ENCODE peak calls at places on chromosomes 7 and 10, in six cellular contexts. One of them, this sample, is unnamed.

GRCh38 chr7:107874605-107875446 is 16.2 kb upstream of the DLD start:
- DNase-seq in prostate gland: peak
- DNase-seq in small intestine: peak
- DNase-seq in AG04449: no peak
- DNase-seq in CD8-positive, alpha-beta T cell: peak
- DNase-seq in CD8-positive, alpha-beta memory T cell: peak
- DNase-seq in this sample: peak

GRCh38 chr10:63213489-63213888 is 80.4 kb downstream of the NRBF2 start:
- DNase-seq in prostate gland: no peak
- DNase-seq in small intestine: no peak
- DNase-seq in AG04449: no peak
- DNase-seq in CD8-positive, alpha-beta memory T cell: no peak
- DNase-seq in CD8-positive, alpha-beta T cell: no peak
- DNase-seq in this sample: no peak

GRCh38 chr7:3998060-3998459 is 684.0 kb upstream of the FOXK1 start:
- DNase-seq in prostate gland: no peak
- DNase-seq in AG04449: no peak
- DNase-seq in CD8-positive, alpha-beta memory T cell: no peak
- DNase-seq in small intestine: no peak
- DNase-seq in CD8-positive, alpha-beta T cell: no peak
- DNase-seq in this sample: no peak

GRCh38 chr7:34823650-34824258 is 165.7 kb downstream of the NPSR1 start:
- DNase-seq in CD8-positive, alpha-beta memory T cell: peak
- DNase-seq in CD8-positive, alpha-beta T cell: peak
- DNase-seq in AG04449: no peak
- DNase-seq in prostate gland: peak
- DNase-seq in small intestine: peak
- DNase-seq in this sample: peak

GRCh38 chr10:132932461-132933307 is 9.7 kb downstream of the CFAP46 start:
- DNase-seq in CD8-positive, alpha-beta memory T cell: no peak
- DNase-seq in AG04449: no peak
- DNase-seq in prostate gland: no peak
- DNase-seq in small intestine: no peak
- DNase-seq in CD8-positive, alpha-beta T cell: no peak
- DNase-seq in this sample: no peak

GRCh38 chr7:44306608-44307007 is 18.8 kb downstream of the CAMK2B start:
- DNase-seq in AG04449: no peak
- DNase-seq in small intestine: no peak
- DNase-seq in CD8-positive, alpha-beta memory T cell: no peak
- DNase-seq in CD8-positive, alpha-beta T cell: no peak
- DNase-seq in prostate gland: no peak
- DNase-seq in this sample: peak

GRCh38 chr7:152661479-152661878 is 14.5 kb downstream of the XRCC2 start:
- DNase-seq in CD8-positive, alpha-beta T cell: no peak
- DNase-seq in AG04449: no peak
- DNase-seq in small intestine: no peak
- DNase-seq in prostate gland: no peak
- DNase-seq in CD8-positive, alpha-beta memory T cell: no peak
- DNase-seq in this sample: no peak

GRCh38 chr7:13920053-13920697 is 69.3 kb downstream of the ETV1 start:
- DNase-seq in CD8-positive, alpha-beta memory T cell: no peak
- DNase-seq in AG04449: peak
- DNase-seq in small intestine: peak
- DNase-seq in CD8-positive, alpha-beta T cell: no peak
- DNase-seq in prostate gland: peak
- DNase-seq in this sample: no peak

GRCh38 chr10:59098811-59099452 is 77.5 kb upstream of the PHYHIPL start:
- DNase-seq in CD8-positive, alpha-beta T cell: no peak
- DNase-seq in prostate gland: no peak
- DNase-seq in CD8-positive, alpha-beta memory T cell: no peak
- DNase-seq in small intestine: no peak
- DNase-seq in AG04449: no peak
- DNase-seq in this sample: no peak

GRCh38 chr7:30731619-30732018 is 20.3 kb upstream of the INMT start:
- DNase-seq in CD8-positive, alpha-beta memory T cell: no peak
- DNase-seq in small intestine: no peak
- DNase-seq in AG04449: no peak
- DNase-seq in CD8-positive, alpha-beta T cell: no peak
- DNase-seq in prostate gland: no peak
- DNase-seq in this sample: no peak

GRCh38 chr10:67606572-67606971 is 89.4 kb downstream of the CTNNA3 start:
- DNase-seq in CD8-positive, alpha-beta T cell: no peak
- DNase-seq in CD8-positive, alpha-beta memory T cell: no peak
- DNase-seq in AG04449: peak
- DNase-seq in prostate gland: no peak
- DNase-seq in small intestine: no peak
- DNase-seq in this sample: no peak

GRCh38 chr7:143299840-143300239 is 11.7 kb downstream of the CASP2 start:
- DNase-seq in small intestine: peak
- DNase-seq in prostate gland: no peak
- DNase-seq in CD8-positive, alpha-beta memory T cell: peak
- DNase-seq in AG04449: no peak
- DNase-seq in CD8-positive, alpha-beta T cell: peak
- DNase-seq in this sample: no peak

GRCh38 chr10:34644245-34644644 is 170.9 kb downstream of the PARD3 start:
- DNase-seq in AG04449: no peak
- DNase-seq in CD8-positive, alpha-beta T cell: no peak
- DNase-seq in CD8-positive, alpha-beta memory T cell: no peak
- DNase-seq in small intestine: no peak
- DNase-seq in prostate gland: no peak
- DNase-seq in this sample: no peak

GRCh38 chr7:106283831-106284515 is 810 bp downstream of the NAMPT start:
- DNase-seq in CD8-positive, alpha-beta T cell: peak
- DNase-seq in prostate gland: peak
- DNase-seq in CD8-positive, alpha-beta memory T cell: peak
- DNase-seq in AG04449: no peak
- DNase-seq in small intestine: peak
- DNase-seq in this sample: peak

GRCh38 chr7:137890449-137890916 is 43.7 kb upstream of the DGKI start:
- DNase-seq in CD8-positive, alpha-beta T cell: no peak
- DNase-seq in AG04449: no peak
- DNase-seq in small intestine: no peak
- DNase-seq in prostate gland: no peak
- DNase-seq in CD8-positive, alpha-beta memory T cell: no peak
- DNase-seq in this sample: no peak

DNA sequence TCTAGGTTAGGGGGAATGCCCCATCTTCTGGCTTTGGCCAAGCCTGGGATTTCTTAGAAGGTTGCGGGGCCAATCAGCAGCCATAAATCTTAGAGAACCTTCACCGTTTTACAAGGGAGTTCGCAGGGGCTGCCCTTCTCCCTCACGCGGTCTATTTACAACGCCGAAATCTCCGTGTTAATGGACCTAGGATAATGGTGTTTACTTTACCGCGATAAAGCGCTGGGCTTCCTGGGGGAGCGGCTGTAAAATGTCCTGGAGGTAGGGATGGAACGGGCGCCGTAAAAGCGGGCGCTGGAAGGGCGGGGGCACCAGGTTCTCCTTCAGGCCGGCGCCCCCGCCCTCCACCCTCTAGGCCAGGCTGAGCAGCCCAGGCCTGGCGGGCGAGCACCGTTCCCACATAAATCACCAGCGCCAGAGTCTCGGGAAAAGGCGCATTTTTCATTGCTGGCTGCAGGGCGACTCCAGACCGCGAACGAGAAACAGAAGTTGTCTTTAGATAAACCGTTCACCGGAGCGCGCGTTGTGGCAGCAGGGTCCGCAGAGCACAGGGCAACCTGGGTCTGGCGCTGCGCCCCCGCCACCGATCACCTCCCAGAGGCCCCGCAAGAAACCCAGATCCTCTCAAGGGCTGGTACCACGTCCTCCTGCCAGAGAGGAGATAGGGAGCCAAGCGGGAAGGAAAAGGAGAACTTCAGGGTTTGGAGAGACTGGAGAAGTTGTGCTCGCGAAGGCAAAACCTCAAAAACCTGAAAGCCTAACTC is 12.5 kb upstream of the NKX2-3 start:
- DNase-seq in prostate gland: no peak
- DNase-seq in AG04449: no peak
- DNase-seq in small intestine: no peak
- DNase-seq in CD8-positive, alpha-beta T cell: no peak
- DNase-seq in CD8-positive, alpha-beta memory T cell: no peak
- DNase-seq in this sample: no peak
- H3K4me3 ChIP-seq in prostate gland: no peak
- H3K4me3 ChIP-seq in AG04449: no peak
- H3K4me3 ChIP-seq in small intestine: no peak
- H3K4me3 ChIP-seq in CD8-positive, alpha-beta T cell: no peak
- H3K4me3 ChIP-seq in CD8-positive, alpha-beta memory T cell: no peak
- H3K4me3 ChIP-seq in this sample: no peak

DNA sequence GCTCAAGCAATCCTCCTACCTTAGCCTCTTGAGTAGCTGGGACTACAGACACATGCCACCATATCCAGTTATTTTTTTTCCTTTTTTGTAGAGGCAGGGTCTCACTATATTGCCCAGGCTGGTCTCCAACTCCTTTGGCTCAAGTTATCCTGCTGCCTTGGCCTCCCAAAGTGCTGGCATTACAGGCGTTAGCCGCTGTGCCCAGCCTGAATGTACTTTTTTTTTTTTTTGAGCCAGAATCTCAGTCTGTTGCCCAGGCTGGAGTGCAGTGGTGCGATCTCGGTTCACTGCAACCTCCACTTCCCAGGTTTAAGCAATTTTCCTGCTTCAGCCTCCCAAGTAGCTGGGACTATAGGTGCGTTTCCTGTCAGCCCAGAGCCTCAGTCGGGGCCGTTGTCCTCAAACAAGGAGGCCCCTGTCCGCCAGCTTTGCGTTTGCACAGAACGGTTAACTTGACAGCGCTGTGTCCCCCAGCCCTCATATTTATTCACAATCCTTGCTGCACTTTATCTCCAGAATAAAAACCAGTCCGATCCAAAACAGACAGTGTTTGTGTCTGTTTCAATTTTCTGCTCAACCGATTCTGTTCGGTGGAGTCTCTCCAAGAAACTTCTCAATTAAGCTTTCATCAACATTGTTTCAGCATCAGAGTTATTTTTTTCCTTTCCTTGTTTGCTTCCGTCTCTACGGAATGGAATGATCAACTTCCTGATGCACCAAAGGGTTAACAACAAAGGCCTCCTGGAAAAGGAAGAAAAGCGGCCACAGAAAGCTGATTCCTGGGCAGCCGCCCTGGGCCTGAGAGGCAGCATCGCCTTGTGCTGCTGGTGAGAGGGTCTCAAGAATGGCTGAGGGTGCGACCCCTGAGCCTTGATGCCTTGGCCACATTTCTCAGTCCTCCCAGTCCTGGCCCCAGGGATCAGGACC is 64.5 kb downstream of the PDIA4 start:
- DNase-seq in CD8-positive, alpha-beta T cell: no peak
- DNase-seq in CD8-positive, alpha-beta memory T cell: no peak
- DNase-seq in prostate gland: no peak
- DNase-seq in AG04449: no peak
- DNase-seq in small intestine: peak
- DNase-seq in this sample: no peak
- H3K4me3 ChIP-seq in CD8-positive, alpha-beta T cell: no peak
- H3K4me3 ChIP-seq in CD8-positive, alpha-beta memory T cell: peak
- H3K4me3 ChIP-seq in prostate gland: peak
- H3K4me3 ChIP-seq in AG04449: peak
- H3K4me3 ChIP-seq in small intestine: peak
- H3K4me3 ChIP-seq in this sample: peak

GRCh38 chr7:148437043-148437442 is 153.5 kb upstream of the C7orf33 start:
- DNase-seq in CD8-positive, alpha-beta memory T cell: no peak
- DNase-seq in small intestine: no peak
- DNase-seq in prostate gland: peak
- DNase-seq in AG04449: no peak
- DNase-seq in CD8-positive, alpha-beta T cell: no peak
- DNase-seq in this sample: no peak
- H3K4me3 ChIP-seq in CD8-positive, alpha-beta memory T cell: no peak
- H3K4me3 ChIP-seq in small intestine: no peak
- H3K4me3 ChIP-seq in prostate gland: no peak
- H3K4me3 ChIP-seq in AG04449: no peak
- H3K4me3 ChIP-seq in CD8-positive, alpha-beta T cell: no peak
- H3K4me3 ChIP-seq in this sample: no peak

GRCh38 chr7:47449810-47450586 is 131.9 kb downstream of the TNS3 start:
- DNase-seq in small intestine: no peak
- DNase-seq in prostate gland: no peak
- DNase-seq in AG04449: peak
- DNase-seq in CD8-positive, alpha-beta memory T cell: no peak
- DNase-seq in CD8-positive, alpha-beta T cell: no peak
- DNase-seq in this sample: no peak
- H3K4me3 ChIP-seq in small intestine: no peak
- H3K4me3 ChIP-seq in prostate gland: no peak
- H3K4me3 ChIP-seq in AG04449: no peak
- H3K4me3 ChIP-seq in CD8-positive, alpha-beta memory T cell: no peak
- H3K4me3 ChIP-seq in CD8-positive, alpha-beta T cell: no peak
- H3K4me3 ChIP-seq in this sample: no peak

This sample was measured in Jurkat, Clone E6-1.